ENCODE peak calls at places on chromosome 11, in eight cellular contexts. One of them, this sample, is unnamed.

GRCh38 chr11:36467913-36468312 is 42.2 kb downstream of the TRAF6 start:
- DNase-seq in cardiac fibroblast: no peak
- DNase-seq in right lobe of liver: no peak
- DNase-seq in lung: no peak
- DNase-seq in upper lobe of right lung: no peak
- DNase-seq in fibroblast of pulmonary artery: no peak
- DNase-seq in ovary: no peak
- DNase-seq in fibroblast of villous mesenchyme: no peak
- DNase-seq in this sample: no peak

GRCh38 chr11:129960216-129961214 is 42.1 kb downstream of the PRDM10 start:
- DNase-seq in cardiac fibroblast: peak; percentile 90
- DNase-seq in right lobe of liver: no peak
- DNase-seq in lung: no peak
- DNase-seq in upper lobe of right lung: no peak
- DNase-seq in fibroblast of pulmonary artery: peak; percentile 78
- DNase-seq in ovary: no peak
- DNase-seq in fibroblast of villous mesenchyme: peak; percentile 86
- DNase-seq in this sample: peak; percentile 75

GRCh38 chr11:108111126-108111525 is 10.2 kb upstream of the ACAT1 start:
- DNase-seq in cardiac fibroblast: no peak
- DNase-seq in right lobe of liver: no peak
- DNase-seq in lung: no peak
- DNase-seq in upper lobe of right lung: no peak
- DNase-seq in fibroblast of pulmonary artery: no peak
- DNase-seq in ovary: no peak
- DNase-seq in fibroblast of villous mesenchyme: no peak
- DNase-seq in this sample: no peak

GRCh38 chr11:106961518-106961917 is 56.8 kb downstream of the GUCY1A2 start:
- DNase-seq in cardiac fibroblast: peak; percentile 95
- DNase-seq in right lobe of liver: no peak
- DNase-seq in lung: no peak
- DNase-seq in upper lobe of right lung: no peak
- DNase-seq in fibroblast of pulmonary artery: peak; percentile 95
- DNase-seq in ovary: no peak
- DNase-seq in fibroblast of villous mesenchyme: peak; percentile 76
- DNase-seq in this sample: peak; percentile 57

GRCh38 chr11:75582935-75583709 is 21.1 kb downstream of the SERPINH1 start:
- DNase-seq in cardiac fibroblast: peak; percentile 62
- DNase-seq in right lobe of liver: peak; percentile 54
- DNase-seq in lung: peak; percentile 67
- DNase-seq in upper lobe of right lung: peak; percentile 86
- DNase-seq in fibroblast of pulmonary artery: peak; percentile 61
- DNase-seq in ovary: peak; percentile 76
- DNase-seq in fibroblast of villous mesenchyme: peak; percentile 59
- DNase-seq in this sample: no peak

GRCh38 chr11:130798801-130799200 is 117.5 kb downstream of the SNX19 start:
- DNase-seq in cardiac fibroblast: no peak
- DNase-seq in right lobe of liver: no peak
- DNase-seq in lung: no peak
- DNase-seq in upper lobe of right lung: no peak
- DNase-seq in fibroblast of pulmonary artery: no peak
- DNase-seq in ovary: no peak
- DNase-seq in fibroblast of villous mesenchyme: no peak
- DNase-seq in this sample: no peak

GRCh38 chr11:61448552-61448927 is 18.6 kb downstream of the SDHAF2 start:
- DNase-seq in cardiac fibroblast: peak; percentile 22
- DNase-seq in right lobe of liver: no peak
- DNase-seq in lung: no peak
- DNase-seq in upper lobe of right lung: no peak
- DNase-seq in fibroblast of pulmonary artery: no peak
- DNase-seq in ovary: no peak
- DNase-seq in fibroblast of villous mesenchyme: no peak
- DNase-seq in this sample: no peak

GRCh38 chr11:13337986-13338436 is 60.4 kb downstream of the BMAL1 start:
- DNase-seq in cardiac fibroblast: peak; percentile 77
- DNase-seq in right lobe of liver: no peak
- DNase-seq in lung: no peak
- DNase-seq in upper lobe of right lung: no peak
- DNase-seq in fibroblast of pulmonary artery: peak; percentile 60
- DNase-seq in ovary: no peak
- DNase-seq in fibroblast of villous mesenchyme: peak; percentile 76
- DNase-seq in this sample: no peak

GRCh38 chr11:74937696-74938475 is 11.0 kb downstream of the XRRA1 start:
- DNase-seq in cardiac fibroblast: peak; percentile 79
- DNase-seq in right lobe of liver: no peak
- DNase-seq in lung: no peak
- DNase-seq in upper lobe of right lung: no peak
- DNase-seq in fibroblast of pulmonary artery: peak; percentile 48
- DNase-seq in ovary: no peak
- DNase-seq in fibroblast of villous mesenchyme: no peak
- DNase-seq in this sample: no peak

GRCh38 chr11:77883775-77884174 is 62.8 kb downstream of the AAMDC start:
- DNase-seq in cardiac fibroblast: no peak
- DNase-seq in right lobe of liver: no peak
- DNase-seq in lung: no peak
- DNase-seq in upper lobe of right lung: no peak
- DNase-seq in fibroblast of pulmonary artery: no peak
- DNase-seq in ovary: no peak
- DNase-seq in fibroblast of villous mesenchyme: peak; percentile 30
- DNase-seq in this sample: no peak

GRCh38 chr11:833849-834311 is 1.1 kb downstream of the CD151 start:
- DNase-seq in cardiac fibroblast: peak; percentile 58
- DNase-seq in right lobe of liver: no peak
- DNase-seq in lung: no peak
- DNase-seq in upper lobe of right lung: no peak
- DNase-seq in fibroblast of pulmonary artery: no peak
- DNase-seq in ovary: no peak
- DNase-seq in fibroblast of villous mesenchyme: no peak
- DNase-seq in this sample: no peak

GRCh38 chr11:6365659-6366058 is 24.6 kb upstream of the SMPD1 start:
- DNase-seq in cardiac fibroblast: no peak
- DNase-seq in right lobe of liver: peak; percentile 62
- DNase-seq in lung: no peak
- DNase-seq in upper lobe of right lung: no peak
- DNase-seq in fibroblast of pulmonary artery: no peak
- DNase-seq in ovary: no peak
- DNase-seq in fibroblast of villous mesenchyme: no peak
- DNase-seq in this sample: no peak

GRCh38 chr11:61495801-61496601 is 12.5 kb upstream of the LRRC10B start:
- DNase-seq in cardiac fibroblast: no peak
- DNase-seq in right lobe of liver: no peak
- DNase-seq in lung: no peak
- DNase-seq in upper lobe of right lung: no peak
- DNase-seq in fibroblast of pulmonary artery: peak; percentile 23
- DNase-seq in ovary: no peak
- DNase-seq in fibroblast of villous mesenchyme: no peak
- DNase-seq in this sample: no peak

GRCh38 chr11:12618743-12619540 is 55.3 kb upstream of the TEAD1 start:
- DNase-seq in cardiac fibroblast: no peak
- DNase-seq in right lobe of liver: no peak
- DNase-seq in lung: no peak
- DNase-seq in upper lobe of right lung: no peak
- DNase-seq in fibroblast of pulmonary artery: peak; percentile 49
- DNase-seq in ovary: no peak
- DNase-seq in fibroblast of villous mesenchyme: no peak
- DNase-seq in this sample: no peak

GRCh38 chr11:15232496-15232895 is 117.8 kb downstream of the INSC start:
- DNase-seq in cardiac fibroblast: no peak
- DNase-seq in right lobe of liver: no peak
- DNase-seq in lung: no peak
- DNase-seq in upper lobe of right lung: no peak
- DNase-seq in fibroblast of pulmonary artery: no peak
- DNase-seq in ovary: no peak
- DNase-seq in fibroblast of villous mesenchyme: no peak
- DNase-seq in this sample: no peak

GRCh38 chr11:116976941-116977570 is 121.2 kb downstream of the SIK3 start:
- DNase-seq in cardiac fibroblast: peak; percentile 18
- DNase-seq in right lobe of liver: no peak
- DNase-seq in lung: no peak
- DNase-seq in upper lobe of right lung: no peak
- DNase-seq in fibroblast of pulmonary artery: peak; percentile 44
- DNase-seq in ovary: no peak
- DNase-seq in fibroblast of villous mesenchyme: no peak
- DNase-seq in this sample: no peak

GRCh38 chr11:59669611-59670009 is 773 bp upstream of the PATL1 start:
- DNase-seq in cardiac fibroblast: peak; percentile 75
- DNase-seq in right lobe of liver: peak; percentile 50
- DNase-seq in lung: peak; percentile 32
- DNase-seq in upper lobe of right lung: no peak
- DNase-seq in fibroblast of pulmonary artery: peak; percentile 78
- DNase-seq in ovary: peak; percentile 46
- DNase-seq in fibroblast of villous mesenchyme: peak; percentile 84
- DNase-seq in this sample: peak; percentile 61

GRCh38 chr11:117457835-117458234 is 130.2 kb downstream of the CEP164 start:
- DNase-seq in cardiac fibroblast: no peak
- DNase-seq in right lobe of liver: no peak
- DNase-seq in lung: no peak
- DNase-seq in upper lobe of right lung: peak; percentile 58
- DNase-seq in fibroblast of pulmonary artery: no peak
- DNase-seq in ovary: no peak
- DNase-seq in fibroblast of villous mesenchyme: no peak
- DNase-seq in this sample: no peak

GRCh38 chr11:11701070-11701469 is 79.3 kb upstream of the GALNT18 start:
- DNase-seq in cardiac fibroblast: peak; percentile 34
- DNase-seq in right lobe of liver: no peak
- DNase-seq in lung: no peak
- DNase-seq in upper lobe of right lung: no peak
- DNase-seq in fibroblast of pulmonary artery: peak; percentile 1
- DNase-seq in ovary: no peak
- DNase-seq in fibroblast of villous mesenchyme: no peak
- DNase-seq in this sample: no peak

GRCh38 chr11:2097356-2097997 is 41.7 kb downstream of the IGF2 start:
- DNase-seq in cardiac fibroblast: peak; percentile 88
- DNase-seq in right lobe of liver: peak; percentile 51
- DNase-seq in lung: peak; percentile 44
- DNase-seq in upper lobe of right lung: peak; percentile 71
- DNase-seq in fibroblast of pulmonary artery: peak; percentile 81
- DNase-seq in ovary: peak; percentile 88
- DNase-seq in fibroblast of villous mesenchyme: peak; percentile 97
- DNase-seq in this sample: no peak

GRCh38 chr11:11505190-11505589 is 116.6 kb downstream of the GALNT18 start:
- DNase-seq in cardiac fibroblast: no peak
- DNase-seq in right lobe of liver: no peak
- DNase-seq in lung: no peak
- DNase-seq in upper lobe of right lung: no peak
- DNase-seq in fibroblast of pulmonary artery: no peak
- DNase-seq in ovary: no peak
- DNase-seq in fibroblast of villous mesenchyme: no peak
- DNase-seq in this sample: no peak

GRCh38 chr11:10931761-10932700 is 74.2 kb upstream of the ZBED5 start:
- DNase-seq in cardiac fibroblast: no peak
- DNase-seq in right lobe of liver: no peak
- DNase-seq in lung: peak; percentile 28
- DNase-seq in upper lobe of right lung: peak; percentile 71
- DNase-seq in fibroblast of pulmonary artery: peak; percentile 24
- DNase-seq in ovary: peak; percentile 58
- DNase-seq in fibroblast of villous mesenchyme: no peak
- DNase-seq in this sample: no peak

DNA sequence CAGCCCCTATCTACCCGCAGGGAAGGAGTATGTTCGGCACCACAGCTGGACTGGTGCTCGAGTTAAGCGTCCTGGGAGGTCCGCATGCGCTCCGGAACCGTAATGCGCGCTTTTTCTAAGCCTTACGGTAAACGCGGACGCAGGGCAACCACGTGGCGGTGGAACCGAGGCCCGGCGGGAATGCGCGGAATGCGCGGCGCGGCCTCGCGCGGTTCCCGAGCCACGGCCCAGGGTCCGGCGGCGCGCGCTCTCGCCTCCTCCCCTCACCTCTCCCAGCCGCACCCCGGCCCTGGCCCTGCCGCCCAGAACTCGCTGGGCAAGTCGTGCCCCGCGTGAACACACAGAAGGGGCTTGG is 4.5 kb upstream of the CCND1 start:
- DNase-seq in cardiac fibroblast: peak; percentile 90
- DNase-seq in right lobe of liver: peak; percentile 63
- DNase-seq in lung: peak; percentile 70
- DNase-seq in upper lobe of right lung: peak; percentile 86
- DNase-seq in fibroblast of pulmonary artery: peak; percentile 92
- DNase-seq in ovary: no peak
- DNase-seq in fibroblast of villous mesenchyme: peak; percentile 96
- DNase-seq in this sample: peak; percentile 55
- H3K4me3 ChIP-seq in cardiac fibroblast: peak overlapping the region; percentile 28
- H3K4me3 ChIP-seq in right lobe of liver: peak overlapping the region; percentile 32
- H3K4me3 ChIP-seq in lung: no peak overlapping the region
- H3K4me3 ChIP-seq in upper lobe of right lung: peak overlapping the region; percentile 55
- H3K4me3 ChIP-seq in fibroblast of pulmonary artery: peak overlapping the region; percentile 31
- H3K4me3 ChIP-seq in ovary: peak overlapping the region; percentile 3
- H3K4me3 ChIP-seq in fibroblast of villous mesenchyme: peak overlapping the region; percentile 35
- H3K4me3 ChIP-seq in this sample: peak overlapping the region; percentile 34

GRCh38 chr11:103878646-103879045 is 157.8 kb upstream of the DDI1 start:
- DNase-seq in cardiac fibroblast: no peak
- DNase-seq in right lobe of liver: no peak
- DNase-seq in lung: no peak
- DNase-seq in upper lobe of right lung: no peak
- DNase-seq in fibroblast of pulmonary artery: no peak
- DNase-seq in ovary: no peak
- DNase-seq in fibroblast of villous mesenchyme: no peak
- DNase-seq in this sample: no peak
- TF ChIP-seq CTCF in cardiac fibroblast: no peak
- TF ChIP-seq CTCF in right lobe of liver: no peak
- TF ChIP-seq CTCF in lung: no peak
- TF ChIP-seq CTCF in upper lobe of right lung: no peak
- TF ChIP-seq CTCF in fibroblast of pulmonary artery: no peak
- TF ChIP-seq CTCF in ovary: no peak
- TF ChIP-seq CTCF in fibroblast of villous mesenchyme: no peak
- TF ChIP-seq CTCF in this sample: no peak

GRCh38 chr11:3165916-3166267 is 782 bp upstream of the OSBPL5 start:
- DNase-seq in cardiac fibroblast: no peak
- DNase-seq in right lobe of liver: peak; percentile 9
- DNase-seq in lung: no peak
- DNase-seq in upper lobe of right lung: no peak
- DNase-seq in fibroblast of pulmonary artery: no peak
- DNase-seq in ovary: peak; percentile 17
- DNase-seq in fibroblast of villous mesenchyme: no peak
- DNase-seq in this sample: no peak
- H3K4me3 ChIP-seq in cardiac fibroblast: no peak overlapping the region
- H3K4me3 ChIP-seq in right lobe of liver: no peak overlapping the region
- H3K4me3 ChIP-seq in lung: no peak overlapping the region
- H3K4me3 ChIP-seq in upper lobe of right lung: no peak overlapping the region
- H3K4me3 ChIP-seq in fibroblast of pulmonary artery: no peak overlapping the region
- H3K4me3 ChIP-seq in ovary: no peak overlapping the region
- H3K4me3 ChIP-seq in fibroblast of villous mesenchyme: no peak overlapping the region
- H3K4me3 ChIP-seq in this sample: no peak overlapping the region

DNA sequence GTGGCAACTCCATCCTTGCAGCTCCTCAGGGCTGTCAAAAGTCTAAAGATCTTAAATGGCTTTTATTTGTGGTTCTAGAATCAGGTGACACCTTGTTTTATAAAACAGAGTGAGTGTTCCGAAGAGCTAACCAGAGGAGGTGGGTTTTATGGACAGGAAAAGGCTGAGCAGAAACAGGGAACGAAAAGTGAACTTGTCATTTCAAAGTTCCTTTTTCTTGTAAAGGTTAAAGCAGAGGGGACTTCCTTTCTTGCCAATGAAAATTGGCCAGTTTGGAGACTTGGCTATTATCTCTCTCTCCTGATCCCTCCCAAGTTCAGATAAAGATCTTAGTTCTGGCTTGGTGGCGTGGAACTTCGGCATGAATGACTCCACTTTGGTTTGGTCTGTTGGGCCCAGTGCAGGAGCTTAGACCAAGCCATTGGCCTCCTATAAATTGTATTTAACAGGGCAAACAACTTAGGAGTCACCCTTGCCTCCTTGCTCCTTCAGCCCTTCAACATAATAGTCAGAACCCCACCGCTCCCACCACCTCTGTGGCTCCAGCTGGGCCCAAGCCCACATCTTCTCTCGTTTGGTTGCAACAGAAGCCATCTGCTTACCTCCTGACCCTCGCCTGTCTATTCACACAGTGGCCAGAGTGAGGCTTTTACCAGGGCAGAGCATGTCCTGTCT is 102.3 kb upstream of the THY1 start:
- DNase-seq in cardiac fibroblast: no peak
- DNase-seq in right lobe of liver: no peak
- DNase-seq in lung: no peak
- DNase-seq in upper lobe of right lung: no peak
- DNase-seq in fibroblast of pulmonary artery: no peak
- DNase-seq in ovary: no peak
- DNase-seq in fibroblast of villous mesenchyme: no peak
- DNase-seq in this sample: no peak
- TF ChIP-seq CTCF in cardiac fibroblast: no peak
- TF ChIP-seq CTCF in right lobe of liver: no peak
- TF ChIP-seq CTCF in lung: no peak
- TF ChIP-seq CTCF in upper lobe of right lung: no peak
- TF ChIP-seq CTCF in fibroblast of pulmonary artery: no peak
- TF ChIP-seq CTCF in ovary: no peak
- TF ChIP-seq CTCF in fibroblast of villous mesenchyme: no peak
- TF ChIP-seq CTCF in this sample: no peak